ENCODE peak calls at places on chromosomes 7 and 10, in ten cellular contexts. G is tibial nerve; K is neural progenitor cell; A is hepatocyte; W is GM23338; O is RWPE1; U is ovary; L is kidney; J is IMR-90; H is CD4-positive, alpha-beta T cell. F is an unnamed sample.

GRCh38 chr10:64535131-64535867 is 1014.1 kb downstream of the REEP3 start:
- DNase-seq in W (peak; percentile 39), U (no peak), O (no peak), G (no peak), K (no peak), J (no peak), L (no peak), A (no peak), H (no peak), F (no peak)

GRCh38 chr7:64625114-64626082 is 40.5 kb upstream of the ZNF107 start:
- DNase-seq in O (peak; percentile 23), J (no peak), A (no peak), G (no peak), L (no peak), K (no peak), H (no peak), U (no peak), W (peak; percentile 53), F (no peak)

GRCh38 chr10:81473755-81474154 is 401.2 kb upstream of the NRG3 start:
- DNase-seq in G (no peak), A (no peak), K (no peak), H (no peak), U (no peak), O (no peak), L (no peak), J (no peak), W (no peak), F (no peak)

GRCh38 chr7:27386581-27386980 is 144.0 kb downstream of the EVX1 start:
- DNase-seq in J (no peak), U (no peak), H (no peak), K (no peak), O (no peak), A (no peak), W (no peak), L (no peak), G (no peak), F (no peak)

GRCh38 chr10:96176985-96177384 is 46.9 kb downstream of the ZNF518A start:
- DNase-seq in U (no peak), A (no peak), H (no peak), L (no peak), J (no peak), W (no peak), K (no peak), O (no peak), G (no peak), F (no peak)

GRCh38 chr10:49612513-49613159 is 1.2 kb upstream of the CHAT start:
- DNase-seq in K (peak; percentile 86), A (no peak), W (peak; percentile 93), L (no peak), H (no peak), J (no peak), O (no peak), G (no peak), U (no peak), F (peak; percentile 89)

GRCh38 chr7:93374345-93374940 is 142.3 kb downstream of the VPS50 start:
- DNase-seq in A (peak; percentile 57), G (no peak), J (peak; percentile 39), W (peak; percentile 76), K (peak; percentile 55), L (no peak), U (no peak), O (peak; percentile 30), H (no peak), F (no peak)

GRCh38 chr7:27162930-27163775 is 2.2 kb downstream of the HOXA9 start:
- DNase-seq in A (no peak), J (no peak), G (no peak), K (no peak), L (no peak), U (no peak), O (no peak), W (no peak), H (no peak), F (peak; percentile 27)

GRCh38 chr10:109866168-109866994 is 56.9 kb downstream of the XPNPEP1 start:
- DNase-seq in U (no peak), O (no peak), J (peak; percentile 16), H (no peak), G (no peak), K (peak; percentile 60), W (peak; percentile 52), A (peak; percentile 25), L (no peak), F (no peak)

GRCh38 chr10:12801214-12802087 is 200.1 kb downstream of the CCDC3 start:
- DNase-seq in G (no peak), K (no peak), W (no peak), L (no peak), A (no peak), J (no peak), O (no peak), U (no peak), H (no peak), F (no peak)

GRCh38 chr10:16891375-16892313 is 74.4 kb upstream of the RSU1 start:
- DNase-seq in H (peak; percentile 18), U (peak; percentile 64), K (peak; percentile 86), W (peak; percentile 86), G (peak; percentile 64), A (peak; percentile 52), O (peak; percentile 63), J (peak; percentile 82), L (peak; percentile 78), F (peak; percentile 82)

GRCh38 chr10:14904864-14905263 is 26.2 kb downstream of the SUV39H2 start:
- DNase-seq in K (no peak), W (no peak), G (no peak), L (no peak), A (no peak), H (no peak), J (no peak), O (no peak), U (no peak), F (no peak)

GRCh38 chr10:132745511-132745910 is 40.4 kb downstream of the NKX6-2 start:
- DNase-seq in O (no peak), J (no peak), W (no peak), G (no peak), A (no peak), K (no peak), L (no peak), H (no peak), U (no peak), F (no peak)

GRCh38 chr10:124917939-124918830 is 23.7 kb upstream of the ZRANB1 start:
- DNase-seq in L (no peak), H (no peak), W (no peak), J (peak; percentile 84), K (no peak), G (peak; percentile 7), A (no peak), U (no peak), O (peak; percentile 54), F (no peak)

GRCh38 chr10:124755581-124755980 is 11.4 kb upstream of the FAM53B start:
- DNase-seq in K (no peak), H (no peak), A (no peak), U (no peak), W (no peak), J (no peak), G (no peak), O (no peak), L (no peak), F (no peak)

DNA sequence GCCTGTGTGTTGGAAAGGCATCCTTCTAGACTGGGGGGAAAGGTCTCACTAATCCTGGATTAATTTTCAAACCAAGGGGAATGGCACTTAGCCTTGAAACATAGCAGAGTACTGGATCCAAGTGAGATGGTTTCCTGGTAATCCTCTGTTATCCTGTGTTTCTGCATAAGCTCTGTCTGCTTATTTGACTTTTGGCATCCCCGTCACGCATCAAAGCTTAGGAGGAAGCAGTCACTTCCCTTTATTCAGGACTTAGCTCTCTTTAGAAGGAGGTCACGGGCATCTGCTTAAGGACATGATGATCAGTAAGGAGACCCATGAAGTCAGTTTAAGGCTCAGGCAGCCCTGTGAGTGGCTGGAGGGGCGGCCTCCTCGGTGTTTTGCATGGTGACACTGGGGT is 30.0 kb downstream of the TSPAN15 start:
- DNase-seq in K (no peak), G (no peak), L (no peak), J (no peak), U (no peak), O (no peak), A (no peak), H (no peak), W (no peak), F (no peak)
- H3K27ac ChIP-seq in K (no peak overlapping the region), G (peak overlapping the region; percentile 72), L (peak overlapping the region; percentile 63), J (no peak overlapping the region), U (no peak overlapping the region), O (no peak overlapping the region), A (peak overlapping the region; percentile 78), H (no peak overlapping the region), W (no peak overlapping the region), F (no peak overlapping the region)

GRCh38 chr7:150481955-150482354 is 31.5 kb downstream of the GIMAP8 start:
- DNase-seq in O (no peak), J (no peak), H (no peak), L (no peak), W (no peak), U (no peak), G (no peak), K (no peak), A (no peak), F (no peak)

GRCh38 chr7:150476819-150477631 is 26.6 kb downstream of the GIMAP8 start:
- DNase-seq in L (no peak), J (no peak), K (no peak), H (no peak), G (no peak), W (no peak), O (no peak), U (no peak), A (no peak), F (no peak)

GRCh38 chr7:150479023-150479716 is 28.7 kb downstream of the GIMAP8 start:
- DNase-seq in O (peak; percentile 42), G (no peak), L (no peak), U (no peak), H (peak; percentile 42), A (no peak), J (no peak), W (no peak), K (no peak), F (no peak)

GRCh38 chr7:150476285-150476684 is 25.9 kb downstream of the GIMAP8 start:
- DNase-seq in A (no peak), J (no peak), U (no peak), H (no peak), O (no peak), W (no peak), L (no peak), K (no peak), G (no peak), F (no peak)

GRCh38 chr7:150481207-150481920 is 30.9 kb downstream of the GIMAP8 start:
- DNase-seq in K (no peak), H (peak; percentile 52), O (no peak), G (no peak), A (no peak), L (no peak), J (no peak), U (no peak), W (no peak), F (no peak)
- H3K27ac ChIP-seq in K (no peak overlapping the region), H (peak overlapping the region; percentile 92), O (no peak overlapping the region), G (peak overlapping the region; percentile 22), A (no peak overlapping the region), L (no peak overlapping the region), J (no peak overlapping the region), U (no peak overlapping the region), W (no peak overlapping the region), F (no peak overlapping the region)

GRCh38 chr10:121437596-121437995 is 160.6 kb downstream of the FGFR2 start:
- DNase-seq in W (peak; percentile 13), U (peak; percentile 33), H (no peak), A (peak; percentile 37), L (no peak), O (no peak), G (no peak), K (peak; percentile 41), J (no peak), F (no peak)
- H3K27ac ChIP-seq in W (no peak overlapping the region), U (no peak overlapping the region), H (no peak overlapping the region), A (peak overlapping the region; percentile 64), L (no peak overlapping the region), O (no peak overlapping the region), G (no peak overlapping the region), K (peak overlapping the region; percentile 63), J (no peak overlapping the region), F (no peak overlapping the region)

GRCh38 chr10:21529236-21529910 is 3.9 kb upstream of the SKIDA1 start:
- DNase-seq in U (no peak), A (no peak), H (no peak), J (no peak), L (no peak), W (no peak), O (no peak), K (no peak), G (no peak), F (no peak)
- H3K27ac ChIP-seq in U (no peak overlapping the region), A (peak overlapping the region; percentile 95), H (no peak overlapping the region), J (no peak overlapping the region), L (no peak overlapping the region), W (peak overlapping the region; percentile 86), O (no peak overlapping the region), K (peak overlapping the region; percentile 99), G (peak overlapping the region; percentile 97), F (no peak overlapping the region)

F was measured in H9.